ENCODE peak calls at places on chromosome 10, in five cellular contexts. I, C, Q, Z and F are unnamed samples.
A peak's percentile ranks its signal among the peaks of the same experiment; 100 is the strongest.

GRCh38 chr10:5547684-5547933 is 22.8 kb downstream of the CALML3 start:
- DNase-seq in I (no peak), C (no peak), Q (no peak), Z (no peak), F (no peak)

GRCh38 chr10:21292763-21293517 is 232.5 kb downstream of the SKIDA1 start:
- DNase-seq in I (peak; percentile 74), C (peak; percentile 85), Q (peak; percentile 93), Z (peak; percentile 81), F (no peak)

GRCh38 chr10:133420579-133420978 is 3.8 kb downstream of the SPRN start:
- DNase-seq in I (no peak), C (peak; percentile 69), Q (no peak), Z (no peak), F (no peak)

GRCh38 chr10:76643465-76643864 is 994.1 kb downstream of the KCNMA1 start:
- DNase-seq in I (no peak), C (no peak), Q (no peak), Z (no peak), F (no peak)

GRCh38 chr10:69456880-69457693 is 5.8 kb downstream of the TSPAN15 start:
- DNase-seq in I (no peak), C (peak; percentile 64), Q (no peak), Z (no peak), F (no peak)

GRCh38 chr10:90193240-90193985 is 492.0 kb downstream of the KIF20B start:
- DNase-seq in I (no peak), C (no peak), Q (peak; percentile 83), Z (no peak), F (no peak)

GRCh38 chr10:123518765-123519164 is 147.4 kb upstream of the GPR26 start:
- DNase-seq in I (no peak), C (no peak), Q (no peak), Z (no peak), F (peak; percentile 0)

GRCh38 chr10:7763929-7764328 is 23.9 kb downstream of the KIN start:
- DNase-seq in I (no peak), C (no peak), Q (no peak), Z (no peak), F (no peak)

GRCh38 chr10:53111529-53111928 is 338.9 kb upstream of the MBL2 start:
- DNase-seq in I (no peak), C (no peak), Q (no peak), Z (no peak), F (no peak)

GRCh38 chr10:13907570-13907969 is 320.8 kb downstream of the PRPF18 start:
- DNase-seq in I (no peak), C (no peak), Q (no peak), Z (no peak), F (no peak)

GRCh38 chr10:8360365-8360764 is 305.9 kb downstream of the GATA3 start:
- DNase-seq in I (no peak), C (no peak), Q (no peak), Z (no peak), F (no peak)

GRCh38 chr10:86753638-86754434 is 2.6 kb upstream of the BMPR1A start:
- DNase-seq in I (no peak), C (no peak), Q (no peak), Z (peak; percentile 55), F (no peak)

GRCh38 chr10:87651801-87652200 is 7.9 kb upstream of the PAPSS2 start:
- DNase-seq in I (no peak), C (no peak), Q (no peak), Z (no peak), F (no peak)

GRCh38 chr10:127649642-127650041 is 87.3 kb upstream of the FOXI2 start:
- DNase-seq in I (no peak), C (no peak), Q (no peak), Z (no peak), F (no peak)

GRCh38 chr10:74924251-74924954 is 98.0 kb downstream of the KAT6B start:
- DNase-seq in I (no peak), C (no peak), Q (peak; percentile 87), Z (no peak), F (no peak)

GRCh38 chr10:81847675-81848074 is 27.3 kb upstream of the NRG3 start:
- DNase-seq in I (no peak), C (no peak), Q (no peak), Z (no peak), F (no peak)

DNA sequence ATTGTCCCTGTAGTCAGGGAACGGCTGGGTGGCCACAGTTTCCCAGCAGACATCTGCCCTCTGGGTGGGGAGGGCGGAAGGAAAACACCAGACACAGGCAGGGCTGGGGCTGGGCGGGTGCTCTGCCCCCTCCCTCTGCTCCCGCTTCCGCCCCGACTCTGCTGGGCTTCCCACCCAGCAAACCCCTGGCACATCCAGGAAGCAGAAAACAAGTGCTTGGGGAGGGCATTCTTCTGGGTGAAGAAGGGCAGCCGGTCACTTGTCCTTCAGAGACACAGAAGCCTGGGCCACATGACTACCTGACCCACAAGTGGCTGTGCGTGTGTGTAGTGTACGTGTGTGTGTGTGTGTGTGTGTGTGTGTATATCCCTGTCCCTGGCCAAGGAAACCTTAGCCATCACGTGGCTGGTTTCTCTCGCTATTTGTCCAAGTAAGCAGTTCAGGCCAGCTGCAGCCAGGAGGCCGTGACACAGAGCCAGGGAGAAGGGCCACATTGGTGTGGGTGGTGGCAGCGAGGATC is 77.9 kb downstream of the ZMIZ1 start:
- DNase-seq in I (peak; percentile 78), C (no peak), Q (no peak), Z (peak; percentile 80), F (no peak)
- H3K4me1 ChIP-seq in I (peaks cover 37% of the 10 kb centered on the region), C (no peaks in the 10 kb centered on the region), Q (peaks cover 55% of the 10 kb centered on the region), Z (peaks cover 98% of the 10 kb centered on the region), F (peaks cover 83% of the 10 kb centered on the region)

GRCh38 chr10:3137958-3138726 is 34.4 kb downstream of the PITRM1 start:
- DNase-seq in I (no peak), C (no peak), Q (no peak), Z (no peak), F (no peak)
- H3K4me1 ChIP-seq in I (no peaks in the 10 kb centered on the region), C (no peaks in the 10 kb centered on the region), Q (peaks cover 5% of the 10 kb centered on the region), Z (peaks cover 12% of the 10 kb centered on the region), F (no peaks in the 10 kb centered on the region)

GRCh38 chr10:130714700-130715467 is 578.7 kb downstream of the GLRX3 start:
- DNase-seq in I (no peak), C (no peak), Q (no peak), Z (no peak), F (no peak)
- H3K4me1 ChIP-seq in I (no peaks in the 10 kb centered on the region), C (no peaks in the 10 kb centered on the region), Q (no peaks in the 10 kb centered on the region), Z (no peaks in the 10 kb centered on the region), F (no peaks in the 10 kb centered on the region)

GRCh38 chr10:118032564-118032963 is 14.2 kb downstream of the RAB11FIP2 start:
- DNase-seq in I (no peak), C (no peak), Q (no peak), Z (no peak), F (no peak)
- H3K4me1 ChIP-seq in I (peaks cover 10% of the 10 kb centered on the region), C (no peaks in the 10 kb centered on the region), Q (peaks cover 4% of the 10 kb centered on the region), Z (no peaks in the 10 kb centered on the region), F (peaks cover 21% of the 10 kb centered on the region)

GRCh38 chr10:23538968-23539367 is 100.1 kb downstream of the OTUD1 start:
- DNase-seq in I (no peak), C (no peak), Q (no peak), Z (no peak), F (no peak)
- H3K4me1 ChIP-seq in I (no peaks in the 10 kb centered on the region), C (no peaks in the 10 kb centered on the region), Q (no peaks in the 10 kb centered on the region), Z (no peaks in the 10 kb centered on the region), F (peaks cover 47% of the 10 kb centered on the region)

GRCh38 chr10:1426786-1427185 is 310.5 kb downstream of the ADARB2 start:
- DNase-seq in I (no peak), C (no peak), Q (no peak), Z (no peak), F (no peak)
- H3K4me1 ChIP-seq in I (no peaks in the 10 kb centered on the region), C (no peaks in the 10 kb centered on the region), Q (no peaks in the 10 kb centered on the region), Z (no peaks in the 10 kb centered on the region), F (no peaks in the 10 kb centered on the region)